ENCODE peak calls at places on chromosomes 3 and 15, in four cellular contexts. One of them, this sample, is unnamed.
A peak's percentile ranks its signal among the peaks of the same experiment; 100 is the strongest.

GRCh38 chr3:156150434-156151066 is 30.2 kb downstream of the KCNAB1 start:
- DNase-seq in H1: no peak
- DNase-seq in GM12878: no peak
- DNase-seq in K562: peak; percentile 52
- DNase-seq in this sample: peak; percentile 64

GRCh38 chr15:74182131-74182530 is 8.6 kb downstream of the ISLR start:
- DNase-seq in K562: no peak
- DNase-seq in GM12878: no peak
- DNase-seq in H1: no peak
- DNase-seq in this sample: no peak

GRCh38 chr15:63672775-63673174 is 75.6 kb downstream of the FBXL22 start:
- DNase-seq in H1: no peak
- DNase-seq in GM12878: no peak
- DNase-seq in K562: no peak
- DNase-seq in this sample: no peak

GRCh38 chr3:10085738-10086137 is 22.3 kb downstream of the FANCD2OS start:
- DNase-seq in K562: no peak
- DNase-seq in GM12878: no peak
- DNase-seq in H1: no peak
- DNase-seq in this sample: no peak

GRCh38 chr3:41961061-41961749 is 698 bp downstream of the ULK4 start:
- DNase-seq in H1: peak; percentile 13
- DNase-seq in K562: peak; percentile 52
- DNase-seq in GM12878: no peak
- DNase-seq in this sample: peak; percentile 61

GRCh38 chr15:68265674-68266073 is 11.9 kb upstream of the FEM1B start:
- DNase-seq in GM12878: no peak
- DNase-seq in K562: no peak
- DNase-seq in H1: no peak
- DNase-seq in this sample: no peak

GRCh38 chr3:181565416-181565815 is 146.3 kb upstream of the SOX2 start:
- DNase-seq in H1: no peak
- DNase-seq in K562: no peak
- DNase-seq in GM12878: no peak
- DNase-seq in this sample: no peak

GRCh38 chr3:123365450-123366143 is 83.3 kb downstream of the ADCY5 start:
- DNase-seq in GM12878: no peak
- DNase-seq in K562: peak; percentile 24
- DNase-seq in H1: peak; percentile 25
- DNase-seq in this sample: peak; percentile 21

GRCh38 chr3:184814214-184814613 is 2.2 kb downstream of the VPS8 start:
- DNase-seq in K562: no peak
- DNase-seq in GM12878: peak; percentile 8
- DNase-seq in H1: no peak
- DNase-seq in this sample: peak; percentile 63

GRCh38 chr3:141448606-141449216 is 38.1 kb upstream of the RASA2 start:
- DNase-seq in K562: no peak
- DNase-seq in H1: no peak
- DNase-seq in GM12878: no peak
- DNase-seq in this sample: peak; percentile 84

GRCh38 chr3:129648331-129648730 is 41.9 kb upstream of the PLXND1 start:
- DNase-seq in GM12878: no peak
- DNase-seq in H1: no peak
- DNase-seq in K562: no peak
- DNase-seq in this sample: no peak

GRCh38 chr3:115164374-115165221 is 17.5 kb upstream of the ZBTB20 start:
- DNase-seq in GM12878: no peak
- DNase-seq in H1: no peak
- DNase-seq in K562: no peak
- DNase-seq in this sample: no peak

GRCh38 chr15:48176097-48176496 is 2.0 kb downstream of the MYEF2 start:
- DNase-seq in K562: no peak
- DNase-seq in H1: no peak
- DNase-seq in GM12878: no peak
- DNase-seq in this sample: peak; percentile 38

GRCh38 chr3:55629432-55629831 is 142.3 kb upstream of the WNT5A start:
- DNase-seq in K562: no peak
- DNase-seq in GM12878: no peak
- DNase-seq in H1: no peak
- DNase-seq in this sample: peak; percentile 31

GRCh38 chr3:84223512-84223911 is 735.3 kb upstream of the CADM2 start:
- DNase-seq in GM12878: no peak
- DNase-seq in K562: peak; percentile 24
- DNase-seq in H1: no peak
- DNase-seq in this sample: no peak

GRCh38 chr3:149247929-149248691 is 26.5 kb upstream of the CP start:
- DNase-seq in GM12878: no peak
- DNase-seq in H1: no peak
- DNase-seq in K562: no peak
- DNase-seq in this sample: peak; percentile 36

GRCh38 chr3:111695584-111696213 is 100.6 kb upstream of the ZBED2 start:
- DNase-seq in H1: no peak
- DNase-seq in K562: no peak
- DNase-seq in GM12878: no peak
- DNase-seq in this sample: peak; percentile 91

GRCh38 chr3:106397004-106397403 is 528.2 kb upstream of the CBLB start:
- DNase-seq in H1: peak; percentile 2
- DNase-seq in GM12878: no peak
- DNase-seq in K562: no peak
- DNase-seq in this sample: no peak

GRCh38 chr3:181723568-181724431 is 12.1 kb downstream of the SOX2 start:
- DNase-seq in K562: no peak
- DNase-seq in GM12878: no peak
- DNase-seq in H1: no peak
- DNase-seq in this sample: no peak

GRCh38 chr3:68919000-68919399 is 13.3 kb downstream of the TAFA4 start:
- DNase-seq in K562: no peak
- DNase-seq in H1: peak; percentile 15
- DNase-seq in GM12878: no peak
- DNase-seq in this sample: peak; percentile 7

GRCh38 chr3:77718326-77718725 is 678.4 kb downstream of the ROBO2 start:
- DNase-seq in K562: no peak
- DNase-seq in GM12878: no peak
- DNase-seq in H1: no peak
- DNase-seq in this sample: no peak

GRCh38 chr15:75904241-75904631 is 558 bp downstream of the FBXO22 start:
- DNase-seq in K562: peak; percentile 57
- DNase-seq in H1: no peak
- DNase-seq in GM12878: no peak
- DNase-seq in this sample: peak; percentile 39

GRCh38 chr3:138186803-138187295 is 252 bp upstream of the ARMC8 start:
- DNase-seq in GM12878: peak; percentile 54
- DNase-seq in K562: peak; percentile 89
- DNase-seq in H1: no peak
- DNase-seq in this sample: peak; percentile 83

GRCh38 chr3:148329481-148330220 is 368.1 kb upstream of the AGTR1 start:
- DNase-seq in GM12878: no peak
- DNase-seq in H1: no peak
- DNase-seq in K562: no peak
- DNase-seq in this sample: peak; percentile 40

GRCh38 chr15:88745696-88746095 is 57.5 kb upstream of the ACAN start:
- DNase-seq in H1: no peak
- DNase-seq in GM12878: no peak
- DNase-seq in K562: no peak
- DNase-seq in this sample: peak; percentile 75

GRCh38 chr3:114439279-114439678 is 145.5 kb downstream of the TIGIT start:
- DNase-seq in K562: no peak
- DNase-seq in H1: no peak
- DNase-seq in GM12878: no peak
- DNase-seq in this sample: peak; percentile 85

GRCh38 chr3:180679178-180680096 is at the start of gene CCDC39:
- DNase-seq in K562: peak; percentile 36
- DNase-seq in H1: peak; percentile 81
- DNase-seq in GM12878: peak; percentile 30
- DNase-seq in this sample: peak; percentile 49

GRCh38 chr15:25051399-25052154 is 96.8 kb downstream of the SNRPN start:
- DNase-seq in K562: no peak
- DNase-seq in H1: no peak
- DNase-seq in GM12878: no peak
- DNase-seq in this sample: no peak

GRCh38 chr15:59438891-59439290 is 905 bp downstream of the FAM81A start:
- DNase-seq in K562: no peak
- DNase-seq in H1: no peak
- DNase-seq in GM12878: no peak
- DNase-seq in this sample: no peak

GRCh38 chr15:64892850-64893403 is 18.8 kb upstream of the ANKDD1A start:
- DNase-seq in K562: no peak
- DNase-seq in GM12878: peak; percentile 45
- DNase-seq in H1: no peak
- DNase-seq in this sample: no peak

GRCh38 chr3:126490619-126491018 is 14.9 kb upstream of the ZXDC start:
- DNase-seq in GM12878: no peak
- DNase-seq in H1: no peak
- DNase-seq in K562: peak; percentile 15
- DNase-seq in this sample: no peak
- TF ChIP-seq CHD1 in GM12878: no peak
- TF ChIP-seq CHD1 in H1: no peak
- TF ChIP-seq CHD1 in K562: no peak
- TF ChIP-seq CHD1 in this sample: no peak

DNA sequence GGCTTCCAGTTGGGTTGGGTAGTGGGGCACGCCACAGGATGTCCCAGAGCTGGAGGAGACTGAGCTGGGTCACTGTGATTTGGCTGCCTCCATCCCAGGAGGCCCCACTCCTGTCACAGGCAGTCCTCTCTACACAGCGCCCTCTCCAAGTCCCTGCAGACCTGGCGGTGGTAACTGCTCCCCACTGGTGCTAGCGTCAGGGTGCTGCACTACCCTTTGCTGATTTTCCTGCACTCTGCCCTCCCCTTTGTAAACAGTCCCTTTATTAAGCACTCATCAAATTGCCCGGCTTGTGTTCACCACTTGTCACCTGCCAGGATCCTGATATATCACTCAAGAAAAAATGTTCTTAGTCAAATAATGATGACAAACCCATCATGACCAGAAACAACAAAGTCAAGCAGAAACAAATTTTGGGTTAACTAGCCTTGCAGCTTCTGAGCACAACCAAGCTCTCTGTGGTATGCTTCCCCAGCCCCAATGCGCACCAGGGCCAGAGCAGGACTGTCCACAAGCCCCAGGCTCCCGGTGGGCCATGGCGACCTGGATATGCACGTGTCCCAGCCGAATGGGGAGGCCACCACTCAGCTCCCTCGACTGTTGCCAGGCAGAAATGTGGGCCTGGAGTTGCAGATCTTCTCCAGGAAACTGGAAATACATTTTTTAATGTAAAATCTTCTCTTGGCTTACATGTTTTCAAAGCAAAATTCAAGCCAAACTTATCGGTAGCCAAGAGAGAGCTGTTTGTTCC is 24.6 kb downstream of the MEGF11 start:
- DNase-seq in GM12878: no peak
- DNase-seq in K562: no peak
- DNase-seq in H1: no peak
- DNase-seq in this sample: no peak
- TF ChIP-seq CHD1 in GM12878: no peak
- TF ChIP-seq CHD1 in K562: no peak
- TF ChIP-seq CHD1 in H1: no peak
- TF ChIP-seq CHD1 in this sample: no peak

GRCh38 chr3:183513046-183513706 is 42.3 kb downstream of the KLHL6 start:
- DNase-seq in K562: no peak
- DNase-seq in H1: no peak
- DNase-seq in GM12878: no peak
- DNase-seq in this sample: no peak

GRCh38 chr3:183517656-183518055 is 37.9 kb downstream of the KLHL6 start:
- DNase-seq in H1: no peak
- DNase-seq in GM12878: no peak
- DNase-seq in K562: no peak
- DNase-seq in this sample: no peak

GRCh38 chr3:183518446-183519185 is 36.9 kb downstream of the KLHL6 start:
- DNase-seq in K562: no peak
- DNase-seq in H1: no peak
- DNase-seq in GM12878: no peak
- DNase-seq in this sample: no peak

GRCh38 chr3:183514048-183514447 is 41.5 kb downstream of the KLHL6 start:
- DNase-seq in K562: no peak
- DNase-seq in GM12878: no peak
- DNase-seq in H1: no peak
- DNase-seq in this sample: no peak

GRCh38 chr3:183515968-183516851 is 39.3 kb downstream of the KLHL6 start:
- DNase-seq in H1: no peak
- DNase-seq in K562: no peak
- DNase-seq in GM12878: peak; percentile 77
- DNase-seq in this sample: no peak
- TF ChIP-seq CHD1 in H1: no peak
- TF ChIP-seq CHD1 in K562: no peak
- TF ChIP-seq CHD1 in GM12878: no peak
- TF ChIP-seq CHD1 in this sample: no peak

GRCh38 chr3:24235121-24235520 is 259.5 kb downstream of the THRB start:
- DNase-seq in K562: no peak
- DNase-seq in GM12878: no peak
- DNase-seq in H1: no peak
- DNase-seq in this sample: peak; percentile 31
- TF ChIP-seq CHD1 in K562: no peak
- TF ChIP-seq CHD1 in GM12878: no peak
- TF ChIP-seq CHD1 in H1: no peak
- TF ChIP-seq CHD1 in this sample: no peak